ENCODE peak calls at places on chromosome 14, in ten cellular contexts. B is gastrocnemius medialis; E is mammary epithelial cell; P is CD8-positive, alpha-beta memory T cell; U is IMR-90; Q is left lung; J is stomach; N is neural progenitor cell; W is right cardiac atrium; C is AG04450. V is an unnamed sample.

GRCh38 chr14:40336846-40337245 is 904.6 kb upstream of the FBXO33 start:
- DNase-seq in U (no peak), N (no peak), B (no peak), P (no peak), Q (no peak), W (no peak), C (no peak), J (no peak), E (no peak), V (no peak)

GRCh38 chr14:21525995-21526671 is at the start of gene SALL2:
- DNase-seq in C (peak), E (no peak), P (peak), Q (peak), B (peak), U (peak), N (peak), W (peak), J (peak), V (peak)

GRCh38 chr14:57983235-57983634 is 117.3 kb upstream of the SLC35F4 start:
- DNase-seq in Q (no peak), C (no peak), W (no peak), E (no peak), B (no peak), N (no peak), J (no peak), U (no peak), P (no peak), V (no peak)

GRCh38 chr14:89420502-89420901 is 3.5 kb upstream of the FOXN3 start:
- DNase-seq in W (no peak), U (no peak), E (no peak), J (no peak), B (no peak), P (no peak), N (no peak), C (no peak), Q (no peak), V (no peak)

GRCh38 chr14:57987051-57987450 is 121.2 kb upstream of the SLC35F4 start:
- DNase-seq in N (no peak), J (no peak), E (no peak), W (no peak), P (no peak), Q (no peak), C (no peak), B (no peak), U (no peak), V (no peak)

GRCh38 chr14:101110729-101111619 is 207.5 kb upstream of the RTL1 start:
- DNase-seq in C (no peak), Q (peak), P (no peak), E (no peak), N (no peak), B (no peak), W (no peak), U (no peak), J (peak), V (no peak)

GRCh38 chr14:63642656-63643382 is 1.1 kb upstream of the WDR89 start:
- DNase-seq in N (no peak), C (no peak), U (no peak), W (no peak), E (no peak), P (no peak), Q (no peak), B (no peak), J (no peak), V (no peak)

GRCh38 chr14:52998376-52999010 is 47.6 kb upstream of the FERMT2 start:
- DNase-seq in P (no peak), J (no peak), W (no peak), E (no peak), N (no peak), U (peak), C (peak), Q (no peak), B (no peak), V (no peak)

GRCh38 chr14:61213116-61213720 is 67.9 kb downstream of the TMEM30B start:
- DNase-seq in C (no peak), B (no peak), Q (no peak), U (peak), W (no peak), N (no peak), E (no peak), J (no peak), P (no peak), V (no peak)

GRCh38 chr14:83924259-83924658 is 1605.7 kb upstream of the FLRT2 start:
- DNase-seq in E (no peak), N (no peak), J (no peak), P (no peak), B (no peak), U (no peak), C (no peak), W (no peak), Q (no peak), V (no peak)

GRCh38 chr14:64707661-64708060 is 3.4 kb downstream of the PLEKHG3 start:
- DNase-seq in J (no peak), P (no peak), Q (no peak), C (peak), W (no peak), N (no peak), B (no peak), E (peak), U (peak), V (peak)

GRCh38 chr14:103574707-103575285 is 12.0 kb downstream of the COA8 start:
- DNase-seq in U (no peak), J (no peak), B (no peak), W (no peak), E (no peak), C (no peak), P (no peak), N (no peak), Q (no peak), V (no peak)

GRCh38 chr14:103862393-103862782 is 15.0 kb upstream of the PPP1R13B start:
- DNase-seq in N (no peak), J (no peak), C (no peak), B (no peak), W (no peak), E (no peak), P (no peak), Q (no peak), U (no peak), V (no peak)

GRCh38 chr14:38404616-38405015 is 148.7 kb upstream of the CLEC14A start:
- DNase-seq in B (no peak), Q (no peak), E (no peak), W (peak), C (no peak), J (no peak), P (no peak), N (no peak), U (peak), V (no peak)

GRCh38 chr14:64732536-64733120 is 28.4 kb downstream of the PLEKHG3 start:
- DNase-seq in Q (no peak), P (no peak), E (no peak), C (no peak), N (no peak), J (no peak), W (peak), U (no peak), B (no peak), V (peak)

GRCh38 chr14:74616996-74617700 is 5.1 kb upstream of the LTBP2 start:
- DNase-seq in E (no peak), P (no peak), C (no peak), U (no peak), J (no peak), B (no peak), N (peak), W (no peak), Q (no peak), V (no peak)
- H3K27ac ChIP-seq in E (peak), P (peak), C (peak), U (peak), J (peak), B (no peak), N (no peak), W (no peak), Q (peak), V (peak)

DNA sequence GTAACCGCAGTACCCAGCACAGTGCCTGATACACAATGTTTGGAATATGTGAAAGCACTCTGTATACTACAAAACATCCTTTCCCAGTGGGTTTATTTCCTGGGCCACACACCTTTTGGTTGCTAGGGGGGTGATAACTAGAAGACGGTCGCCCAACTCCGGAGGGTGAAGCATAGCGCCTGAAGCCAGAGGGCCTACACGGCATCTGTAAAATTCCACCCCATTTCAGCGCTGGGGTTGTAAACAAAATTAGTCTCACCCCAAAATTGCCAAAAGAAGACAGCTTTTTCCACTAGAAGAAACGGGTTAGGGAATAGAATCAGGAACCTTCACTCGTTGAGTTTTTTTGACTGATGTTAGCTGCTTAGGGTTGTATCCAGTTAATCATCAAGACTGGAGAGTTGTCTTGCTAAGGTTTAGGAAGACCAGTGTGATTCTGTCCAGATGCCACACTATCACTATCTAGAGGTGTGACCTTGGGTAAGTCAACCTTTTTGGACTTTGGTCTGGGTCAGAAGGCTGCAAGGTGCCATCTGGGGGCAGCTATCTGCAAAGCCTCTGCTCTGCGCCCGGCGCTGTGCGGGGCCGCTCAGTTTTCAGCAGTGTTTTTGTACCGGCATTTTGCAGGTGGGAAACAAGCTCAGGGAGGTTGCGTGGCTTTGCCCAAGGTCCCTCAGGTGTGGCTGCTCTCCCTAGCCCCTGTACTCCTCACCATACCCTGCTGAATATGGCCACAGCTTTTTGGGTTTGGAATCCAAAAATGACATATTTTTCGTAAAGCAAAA is 1.3 kb downstream of the ZNF839 start:
- DNase-seq in Q (no peak), J (no peak), U (no peak), C (no peak), B (no peak), P (no peak), E (no peak), N (no peak), W (peak), V (no peak)
- H3K4me3 ChIP-seq in Q (peak), J (peak), U (peak), C (peak), B (peak), P (peak), E (peak), N (peak), W (peak), V (peak)

GRCh38 chr14:50766338-50766886 is 64.5 kb downstream of the NIN start:
- DNase-seq in W (no peak), C (no peak), U (no peak), Q (no peak), N (no peak), P (no peak), J (no peak), E (no peak), B (no peak), V (no peak)

GRCh38 chr14:50768220-50768619 is 62.7 kb downstream of the NIN start:
- DNase-seq in C (no peak), N (no peak), U (no peak), B (no peak), Q (no peak), E (no peak), P (no peak), W (no peak), J (no peak), V (no peak)

GRCh38 chr14:50770586-50770985 is 60.4 kb downstream of the NIN start:
- DNase-seq in W (no peak), U (no peak), C (no peak), P (no peak), B (no peak), J (no peak), E (peak), N (no peak), Q (no peak), V (no peak)

GRCh38 chr14:50769893-50770500 is 61.0 kb downstream of the NIN start:
- DNase-seq in N (no peak), Q (no peak), W (no peak), C (no peak), B (no peak), E (no peak), P (no peak), U (no peak), J (peak), V (no peak)

GRCh38 chr14:50768693-50769092 is 62.3 kb downstream of the NIN start:
- DNase-seq in B (no peak), N (no peak), U (peak), J (no peak), E (no peak), Q (no peak), C (no peak), P (no peak), W (no peak), V (no peak)
- H3K27ac ChIP-seq in B (no peak), N (no peak), U (no peak), J (no peak), E (no peak), Q (no peak), C (no peak), P (no peak), W (no peak), V (no peak)

GRCh38 chr14:71931492-71932228 is 569 bp upstream of the RGS6 start:
- DNase-seq in Q (no peak), P (no peak), W (peak), B (no peak), C (no peak), N (peak), E (no peak), U (no peak), J (no peak), V (no peak)

GRCh38 chr14:71932229-71932951 is at the start of gene RGS6:
- DNase-seq in E (peak), Q (peak), U (no peak), J (peak), C (no peak), B (no peak), P (no peak), W (peak), N (peak), V (no peak)

GRCh38 chr14:71933026-71933587 is 878 bp downstream of the RGS6 start:
- DNase-seq in C (no peak), N (peak), E (peak), B (no peak), Q (no peak), W (no peak), J (no peak), U (no peak), P (no peak), V (no peak)
- H3K4me3 ChIP-seq in C (no peak), N (peak), E (no peak), B (peak), Q (peak), W (peak), J (peak), U (no peak), P (no peak), V (no peak)

GRCh38 chr14:24216345-24216699 is 456 bp upstream of the MDP1 start:
- DNase-seq in P (no peak), U (no peak), B (no peak), C (no peak), N (no peak), E (no peak), J (no peak), W (no peak), Q (no peak), V (no peak)
- H3K27ac ChIP-seq in P (peak), U (no peak), B (peak), C (peak), N (no peak), E (no peak), J (peak), W (peak), Q (peak), V (peak)

DNA sequence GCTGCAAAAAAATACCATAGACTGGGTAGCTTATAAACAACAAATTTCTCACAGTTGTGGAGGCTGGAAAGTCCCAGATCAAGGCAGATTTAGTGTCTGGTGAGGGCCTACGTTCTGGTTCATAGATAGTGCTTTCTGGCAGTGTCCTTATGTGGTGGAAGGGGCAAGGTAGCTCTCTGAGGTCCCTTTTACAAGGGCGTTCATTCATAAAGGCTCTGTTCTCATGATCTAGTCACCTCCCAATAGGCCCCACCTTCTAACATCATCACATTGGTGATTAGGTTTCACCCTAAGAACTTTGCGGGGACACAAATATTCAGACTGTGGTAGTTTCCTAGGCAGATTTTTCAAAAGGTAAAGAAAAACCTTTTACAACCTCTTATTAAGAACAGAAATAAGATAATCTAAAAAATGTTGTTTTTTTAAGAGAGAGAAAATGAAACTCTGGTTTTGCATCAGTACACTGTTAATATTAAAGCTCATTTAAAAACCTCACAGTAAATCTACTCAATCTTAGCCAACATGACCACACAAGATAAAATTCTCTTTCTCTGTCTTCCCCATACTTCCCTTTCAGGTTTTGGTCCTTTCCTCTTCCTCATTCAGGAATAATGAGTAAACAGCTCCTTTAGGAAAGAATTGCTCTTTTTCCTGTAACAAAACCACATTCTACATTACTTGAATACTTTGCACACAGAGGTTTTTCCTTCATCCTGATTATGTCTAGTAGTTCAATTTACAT is 117.5 kb downstream of the UNC79 start:
- DNase-seq in C (no peak), E (no peak), W (no peak), P (no peak), J (no peak), N (no peak), B (no peak), U (no peak), Q (no peak), V (no peak)
- H3K4me3 ChIP-seq in C (no peak), E (no peak), W (no peak), P (no peak), J (no peak), N (no peak), B (no peak), U (no peak), Q (no peak), V (no peak)

GRCh38 chr14:32542507-32542906 is 213.4 kb downstream of the AKAP6 start:
- DNase-seq in N (no peak), Q (no peak), B (peak), W (no peak), E (no peak), C (no peak), P (no peak), J (no peak), U (no peak), V (no peak)

GRCh38 chr14:32546246-32546645 is 217.1 kb downstream of the AKAP6 start:
- DNase-seq in C (no peak), U (no peak), B (no peak), Q (no peak), E (no peak), J (no peak), N (no peak), P (no peak), W (no peak), V (no peak)

GRCh38 chr14:32545858-32546210 is 216.7 kb downstream of the AKAP6 start:
- DNase-seq in N (no peak), P (no peak), E (no peak), J (no peak), Q (no peak), U (no peak), W (no peak), B (no peak), C (no peak), V (no peak)

DNA sequence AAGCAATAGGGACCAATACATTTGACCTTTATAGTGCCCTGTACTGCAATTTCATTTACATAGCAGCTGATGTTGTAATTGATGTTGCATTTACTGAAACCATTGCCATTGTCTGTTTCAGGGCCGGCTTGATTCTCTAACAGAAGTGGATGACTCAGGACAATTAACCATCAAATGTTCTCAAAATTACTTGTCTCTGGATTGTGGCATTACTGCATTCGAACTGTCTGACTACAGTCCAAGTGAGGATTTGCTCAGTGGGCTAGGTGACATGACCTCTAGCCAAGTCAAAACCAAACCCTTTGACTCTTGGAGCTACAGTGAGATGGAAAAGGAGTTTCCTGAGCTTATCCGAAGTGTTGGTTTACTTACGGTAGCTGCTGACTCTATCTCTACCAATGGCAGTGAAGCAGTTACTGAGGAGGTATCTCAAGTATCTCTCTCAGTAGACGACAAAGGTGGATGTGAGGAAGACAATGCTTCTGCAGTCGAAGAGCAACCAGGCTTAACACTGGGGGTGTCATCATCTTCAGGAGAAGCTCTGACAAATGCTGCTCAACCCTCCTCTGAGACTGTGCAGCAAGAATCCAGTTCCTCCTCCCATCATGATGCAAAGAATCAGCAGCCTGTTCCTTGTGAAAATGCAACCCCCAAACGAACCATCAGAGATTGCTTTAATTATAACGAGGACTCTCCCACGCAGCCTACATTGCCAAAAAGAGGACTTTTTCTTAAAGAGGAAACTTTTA is 216.2 kb downstream of the AKAP6 start:
- DNase-seq in J (no peak), C (no peak), U (no peak), W (no peak), Q (no peak), N (no peak), B (no peak), P (no peak), E (no peak), V (no peak)
- H3K27ac ChIP-seq in J (no peak), C (no peak), U (no peak), W (no peak), Q (no peak), N (no peak), B (peak), P (no peak), E (no peak), V (no peak)

GRCh38 chr14:91669867-91670266 is 62.0 kb downstream of the CATSPERB start:
- DNase-seq in E (no peak), W (no peak), N (no peak), P (no peak), Q (no peak), U (no peak), J (no peak), C (no peak), B (no peak), V (no peak)
- H3K4me3 ChIP-seq in E (no peak), W (no peak), N (no peak), P (no peak), Q (no peak), U (no peak), J (no peak), C (no peak), B (no peak), V (no peak)